ENCODE peak calls at places on chromosomes 4 and X, in five cellular contexts. L is A549, V is K562, A is SK-N-SH, N is GM12878. H is an unnamed sample.

GRCh38 chrX:148784859-148785655 is 284.6 kb downstream of the AFF2 start:
- DNase-seq in L (no peak), V (no peak), A (no peak), N (no peak), H (no peak)

GRCh38 chr4:3826247-3827172 is 60.3 kb downstream of the ADRA2C start:
- DNase-seq in L (no peak), V (no peak), A (no peak), N (no peak), H (no peak)

GRCh38 chrX:77597090-77597489 is 149.9 kb downstream of the FGF16 start:
- DNase-seq in L (peak), V (no peak), A (peak), N (no peak), H (peak)

GRCh38 chr4:108018038-108018883 is 28.6 kb downstream of the HADH start:
- DNase-seq in L (peak), V (peak), A (peak), N (no peak), H (peak)

GRCh38 chrX:112840382-112841113 is at the start of gene AMOT:
- DNase-seq in L (peak), V (peak), A (peak), N (no peak), H (peak)

GRCh38 chrX:40151211-40152172 is 53.7 kb upstream of the BCOR start:
- DNase-seq in L (no peak), V (peak), A (no peak), N (no peak), H (no peak)

GRCh38 chr4:156571146-156571545 is 400.5 kb downstream of the PDGFC start:
- DNase-seq in L (no peak), V (no peak), A (no peak), N (no peak), H (no peak)

GRCh38 chr4:186258216-186258811 is 7.7 kb upstream of the F11 start:
- DNase-seq in L (no peak), V (no peak), A (no peak), N (no peak), H (no peak)

GRCh38 chrX:136157187-136157586 is 9.9 kb downstream of the FHL1 start:
- DNase-seq in L (no peak), V (no peak), A (no peak), N (no peak), H (no peak)

GRCh38 chrX:49838374-49838773 is 9.3 kb downstream of the PAGE4 start:
- DNase-seq in L (peak), V (peak), A (peak), N (no peak), H (peak)

GRCh38 chr4:134773497-134774000 is 572.0 kb upstream of the PABPC4L start:
- DNase-seq in L (no peak), V (no peak), A (no peak), N (no peak), H (no peak)

GRCh38 chrX:31580726-31581125 is 508.9 kb upstream of the FTHL17 start:
- DNase-seq in L (no peak), V (no peak), A (no peak), N (no peak), H (peak)

GRCh38 chr4:23889368-23889767 is 479 bp downstream of the PPARGC1A start:
- DNase-seq in L (no peak), V (no peak), A (no peak), N (no peak), H (no peak)

GRCh38 chr4:114598191-114599121 is at the start of gene UGT8:
- DNase-seq in L (peak), V (peak), A (peak), N (no peak), H (no peak)

GRCh38 chrX:80335062-80335830 is 85.0 kb upstream of the TENT5D start:
- DNase-seq in L (peak), V (peak), A (peak), N (no peak), H (no peak)

GRCh38 chr4:151573474-151573873 is 164.5 kb downstream of the FHIP1A start:
- DNase-seq in L (no peak), V (no peak), A (no peak), N (no peak), H (no peak)

GRCh38 chr4:7367361-7367760 is 67.4 kb downstream of the PSAPL1 start:
- DNase-seq in L (no peak), V (no peak), A (no peak), N (no peak), H (no peak)

GRCh38 chr4:145177906-145178538 is 2.4 kb downstream of the OTUD4 start:
- DNase-seq in L (peak), V (no peak), A (no peak), N (no peak), H (peak)

GRCh38 chr4:48299560-48299959 is 29.9 kb upstream of the TEC start:
- DNase-seq in L (no peak), V (no peak), A (no peak), N (no peak), H (no peak)

GRCh38 chr4:19159874-19160273 is 1091.8 kb upstream of the SLIT2 start:
- DNase-seq in L (no peak), V (no peak), A (no peak), N (no peak), H (no peak)

GRCh38 chrX:20217279-20217678 is 49.4 kb downstream of the RPS6KA3 start:
- DNase-seq in L (peak), V (no peak), A (no peak), N (no peak), H (peak)
- TF ChIP-seq RCOR1 in L (no peak), V (no peak), A (no peak), N (no peak), H (no peak)

GRCh38 chrX:109873576-109873975 is 129.3 kb upstream of the TMEM164 start:
- DNase-seq in L (no peak), V (no peak), A (no peak), N (no peak), H (no peak)
- TF ChIP-seq RCOR1 in L (no peak), V (no peak), A (no peak), N (no peak), H (no peak)

GRCh38 chr4:89023140-89023539 is 33.8 kb downstream of the FAM13A start:
- DNase-seq in L (no peak), V (no peak), A (no peak), N (no peak), H (no peak)
- TF ChIP-seq RCOR1 in L (no peak), V (no peak), A (no peak), N (no peak), H (no peak)

GRCh38 chr4:88533937-88534750 is 10.6 kb upstream of the PYURF start:
- DNase-seq in L (no peak), V (no peak), A (no peak), N (no peak), H (peak)

GRCh38 chr4:88531549-88531948 is 8.0 kb upstream of the PYURF start:
- DNase-seq in L (no peak), V (no peak), A (no peak), N (no peak), H (no peak)

GRCh38 chr4:88535090-88535755 is 11.6 kb upstream of the PYURF start:
- DNase-seq in L (no peak), V (no peak), A (no peak), N (no peak), H (no peak)

GRCh38 chr4:88528861-88529260 is 5.3 kb upstream of the PYURF start:
- DNase-seq in L (no peak), V (no peak), A (no peak), N (no peak), H (no peak)

DNA sequence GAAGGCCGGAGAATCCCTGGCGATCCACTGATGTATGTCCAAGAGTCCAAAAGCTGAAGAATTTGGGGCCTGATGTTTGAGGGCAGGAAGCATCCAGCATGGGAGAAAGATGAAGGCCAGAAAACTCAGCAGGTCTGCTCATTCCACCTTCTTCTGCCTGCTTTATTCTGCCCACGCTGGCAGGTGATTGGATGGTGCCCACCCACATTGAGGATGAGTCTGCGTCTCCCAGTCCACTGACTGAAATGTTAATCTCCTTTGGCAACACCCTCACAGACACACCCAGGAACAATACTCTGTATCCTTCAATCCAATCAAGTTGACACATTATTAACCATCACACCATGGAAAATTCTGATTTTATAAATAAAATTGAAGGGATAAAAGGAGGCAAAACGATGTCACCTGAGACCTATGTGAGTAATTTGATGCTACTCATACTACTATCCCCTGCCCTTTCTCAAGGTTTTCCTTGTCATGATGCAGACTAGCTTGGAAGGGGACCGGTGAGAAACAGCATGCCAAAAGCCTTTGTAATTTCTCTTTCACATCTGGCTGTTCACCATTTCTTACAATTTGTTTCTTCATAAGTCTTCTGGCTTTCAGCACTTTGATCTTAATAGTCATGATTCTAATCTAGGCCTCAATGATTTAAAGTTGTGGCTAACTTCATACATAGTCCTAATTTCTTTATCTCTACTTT is 9.7 kb upstream of the PYURF start:
- DNase-seq in L (no peak), V (no peak), A (no peak), N (no peak), H (peak)
- TF ChIP-seq RCOR1 in L (no peak), V (no peak), A (no peak), N (no peak), H (no peak)

GRCh38 chrX:63784346-63784901 is 590 bp downstream of the ARHGEF9 start:
- DNase-seq in L (no peak), V (no peak), A (no peak), N (no peak), H (no peak)
- TF ChIP-seq RCOR1 in L (no peak), V (no peak), A (no peak), N (no peak), H (no peak)